ENCODE peak calls at places on chromosomes 13 and 19, in five cellular contexts. K, E, F, R and L are unnamed samples.

GRCh38 chr13:83024226-83024625 is 858.0 kb downstream of the SLITRK1 start:
- DNase-seq in R (no peak), F (no peak), E (no peak), K (peak; percentile 3), L (no peak)

GRCh38 chr19:13463296-13463695 is 43.0 kb downstream of the CACNA1A start:
- DNase-seq in E (peak; percentile 81), R (peak; percentile 76), K (peak; percentile 9), F (peak; percentile 22), L (peak; percentile 48)

GRCh38 chr13:50131998-50132936 is 117.0 kb downstream of the KCNRG start:
- DNase-seq in K (no peak), F (no peak), R (peak; percentile 78), E (peak; percentile 75), L (peak; percentile 57)

GRCh38 chr13:73158851-73159250 is 100.0 kb downstream of the KLF5 start:
- DNase-seq in K (peak; percentile 65), R (no peak), F (peak; percentile 83), E (no peak), L (no peak)

GRCh38 chr13:50400930-50401553 is 385.8 kb downstream of the KCNRG start:
- DNase-seq in K (peak; percentile 86), E (no peak), R (no peak), F (peak; percentile 81), L (no peak)

GRCh38 chr13:110045202-110045601 is 258.8 kb upstream of the IRS2 start:
- DNase-seq in E (no peak), R (no peak), F (no peak), K (no peak), L (no peak)

GRCh38 chr19:40831502-40832430 is 18.5 kb downstream of the CYP2A6 start:
- DNase-seq in K (peak; percentile 100), R (no peak), E (no peak), F (peak; percentile 99), L (no peak)

GRCh38 chr13:112850273-112850672 is 118.7 kb upstream of the MCF2L start:
- DNase-seq in R (no peak), K (no peak), E (no peak), F (no peak), L (no peak)

GRCh38 chr19:22619371-22619770 is 14.8 kb upstream of the ZNF492 start:
- DNase-seq in K (no peak), E (no peak), F (no peak), R (no peak), L (no peak)

GRCh38 chr19:45515081-45515624 is 7.9 kb downstream of the VASP start:
- DNase-seq in F (no peak), E (no peak), R (no peak), K (no peak), L (no peak)

GRCh38 chr13:20891768-20892167 is 10.8 kb downstream of the XPO4 start:
- DNase-seq in F (no peak), K (no peak), E (no peak), R (no peak), L (no peak)

GRCh38 chr13:34349091-34349722 is 531.3 kb downstream of the RFC3 start:
- DNase-seq in K (peak; percentile 100), E (no peak), F (peak; percentile 97), R (no peak), L (no peak)

GRCh38 chr13:31824705-31825512 is 85.6 kb downstream of the RXFP2 start:
- DNase-seq in E (no peak), F (peak; percentile 44), R (no peak), K (peak; percentile 71), L (no peak)

GRCh38 chr19:57648336-57649003 is 15.5 kb downstream of the ZNF211 start:
- DNase-seq in E (no peak), F (no peak), R (no peak), K (no peak), L (no peak)

GRCh38 chr19:45492627-45493470 is 4.0 kb downstream of the RTN2 start:
- DNase-seq in R (peak; percentile 91), E (peak; percentile 84), K (peak; percentile 70), F (no peak), L (peak; percentile 94)

GRCh38 chr13:34467450-34468083 is 474.5 kb upstream of the NBEA start:
- DNase-seq in F (no peak), E (no peak), R (no peak), K (no peak), L (no peak)

GRCh38 chr13:110923086-110923485 is 8.2 kb upstream of the ANKRD10 start:
- DNase-seq in R (no peak), K (no peak), E (no peak), F (no peak), L (peak; percentile 20)

GRCh38 chr19:16078759-16079707 is 2.7 kb downstream of the TPM4 start:
- DNase-seq in E (peak; percentile 36), K (peak; percentile 98), R (peak; percentile 68), F (peak; percentile 97), L (no peak)

GRCh38 chr19:3313199-3313575 is 53.2 kb upstream of the NFIC start:
- DNase-seq in K (no peak), E (no peak), F (no peak), R (no peak), L (no peak)

GRCh38 chr13:37074703-37075102 is 15.2 kb upstream of the SUPT20H start:
- DNase-seq in E (peak; percentile 24), R (peak; percentile 48), K (peak; percentile 59), F (peak; percentile 48), L (no peak)

GRCh38 chr19:2976609-2977000 is 759 bp upstream of the TLE6 start:
- DNase-seq in K (no peak), E (peak; percentile 38), R (peak; percentile 45), F (no peak), L (peak; percentile 50)

GRCh38 chr13:20997301-20998061 is 63.9 kb downstream of the LATS2 start:
- DNase-seq in K (peak; percentile 99), F (peak; percentile 94), R (peak; percentile 75), E (no peak), L (peak; percentile 50)

GRCh38 chr13:34258646-34259386 is 440.9 kb downstream of the RFC3 start:
- DNase-seq in F (no peak), E (no peak), K (peak; percentile 42), R (no peak), L (no peak)

GRCh38 chr19:28019371-28019770 is 1193.6 kb downstream of the UQCRFS1 start:
- DNase-seq in F (no peak), R (no peak), K (no peak), E (no peak), L (no peak)

GRCh38 chr13:37109080-37109678 is 3.7 kb upstream of the CSNK1A1L start:
- DNase-seq in R (peak; percentile 58), F (peak; percentile 50), E (peak; percentile 30), K (peak; percentile 60), L (no peak)

GRCh38 chr13:59494560-59494970 is 669.2 kb downstream of the DIAPH3 start:
- DNase-seq in F (peak; percentile 63), E (no peak), K (peak; percentile 40), R (no peak), L (no peak)

GRCh38 chr19:29483641-29483920 is 42.2 kb upstream of the VSTM2B start:
- DNase-seq in K (no peak), E (no peak), R (no peak), F (no peak), L (peak; percentile 5)